ENCODE peak calls at places on chromosomes 3 and 15, in six cellular contexts. One of them, this sample, is unnamed.

GRCh38 chr3:170712798-170713197 is 126.9 kb upstream of the SLC7A14 start:
- DNase-seq in upper lobe of right lung: no peak
- DNase-seq in GM23248: no peak
- DNase-seq in tibial nerve: no peak
- DNase-seq in mesendoderm: no peak
- DNase-seq in adrenal gland: no peak
- DNase-seq in this sample: no peak

GRCh38 chr3:122468896-122469533 is 45.7 kb downstream of the KPNA1 start:
- DNase-seq in GM23248: no peak
- DNase-seq in upper lobe of right lung: no peak
- DNase-seq in tibial nerve: no peak
- DNase-seq in adrenal gland: no peak
- DNase-seq in mesendoderm: peak
- DNase-seq in this sample: no peak

GRCh38 chr3:34955684-34956083 is 683.6 kb upstream of the ARPP21 start:
- DNase-seq in upper lobe of right lung: no peak
- DNase-seq in adrenal gland: no peak
- DNase-seq in tibial nerve: no peak
- DNase-seq in GM23248: no peak
- DNase-seq in mesendoderm: no peak
- DNase-seq in this sample: no peak

GRCh38 chr3:126338796-126339241 is 18.4 kb downstream of the KLF15 start:
- DNase-seq in tibial nerve: no peak
- DNase-seq in GM23248: no peak
- DNase-seq in adrenal gland: peak
- DNase-seq in mesendoderm: no peak
- DNase-seq in upper lobe of right lung: peak
- DNase-seq in this sample: no peak

GRCh38 chr3:99862208-99862607 is 44.5 kb downstream of the CMSS1 start:
- DNase-seq in GM23248: peak
- DNase-seq in tibial nerve: no peak
- DNase-seq in upper lobe of right lung: no peak
- DNase-seq in adrenal gland: no peak
- DNase-seq in mesendoderm: no peak
- DNase-seq in this sample: no peak

GRCh38 chr3:144109944-144110343 is 138.3 kb downstream of the DIPK2A start:
- DNase-seq in adrenal gland: no peak
- DNase-seq in GM23248: peak
- DNase-seq in upper lobe of right lung: no peak
- DNase-seq in mesendoderm: no peak
- DNase-seq in tibial nerve: no peak
- DNase-seq in this sample: no peak

GRCh38 chr3:159762238-159762637 is 226.4 kb upstream of the IL12A start:
- DNase-seq in adrenal gland: no peak
- DNase-seq in GM23248: peak
- DNase-seq in upper lobe of right lung: no peak
- DNase-seq in tibial nerve: no peak
- DNase-seq in mesendoderm: peak
- DNase-seq in this sample: no peak

GRCh38 chr3:45688194-45688881 is 858 bp upstream of the SACM1L start:
- DNase-seq in upper lobe of right lung: no peak
- DNase-seq in mesendoderm: peak
- DNase-seq in GM23248: peak
- DNase-seq in tibial nerve: no peak
- DNase-seq in adrenal gland: peak
- DNase-seq in this sample: peak

GRCh38 chr3:30986551-30986950 is 92.1 kb upstream of the GADL1 start:
- DNase-seq in upper lobe of right lung: no peak
- DNase-seq in GM23248: no peak
- DNase-seq in adrenal gland: no peak
- DNase-seq in tibial nerve: no peak
- DNase-seq in mesendoderm: no peak
- DNase-seq in this sample: no peak

GRCh38 chr15:68230157-68231100 is 901 bp upstream of the CLN6 start:
- DNase-seq in adrenal gland: peak
- DNase-seq in mesendoderm: no peak
- DNase-seq in tibial nerve: no peak
- DNase-seq in upper lobe of right lung: no peak
- DNase-seq in GM23248: peak
- DNase-seq in this sample: no peak

GRCh38 chr3:190038050-190038631 is 82.6 kb downstream of the P3H2 start:
- DNase-seq in upper lobe of right lung: peak
- DNase-seq in adrenal gland: peak
- DNase-seq in tibial nerve: no peak
- DNase-seq in GM23248: peak
- DNase-seq in mesendoderm: peak
- DNase-seq in this sample: no peak

GRCh38 chr3:61627768-61628185 is 66.4 kb downstream of the PTPRG start:
- DNase-seq in adrenal gland: peak
- DNase-seq in mesendoderm: no peak
- DNase-seq in GM23248: peak
- DNase-seq in tibial nerve: peak
- DNase-seq in upper lobe of right lung: no peak
- DNase-seq in this sample: no peak

GRCh38 chr3:107662109-107662477 is 139.3 kb downstream of the BBX start:
- DNase-seq in tibial nerve: peak
- DNase-seq in mesendoderm: no peak
- DNase-seq in adrenal gland: peak
- DNase-seq in upper lobe of right lung: no peak
- DNase-seq in GM23248: peak
- DNase-seq in this sample: no peak

GRCh38 chr3:8576436-8576835 is 68.2 kb downstream of the SSUH2 start:
- DNase-seq in GM23248: no peak
- DNase-seq in adrenal gland: no peak
- DNase-seq in upper lobe of right lung: no peak
- DNase-seq in mesendoderm: no peak
- DNase-seq in tibial nerve: no peak
- DNase-seq in this sample: no peak

GRCh38 chr3:184145881-184146280 is 9.3 kb upstream of the DVL3 start:
- DNase-seq in adrenal gland: no peak
- DNase-seq in GM23248: no peak
- DNase-seq in upper lobe of right lung: no peak
- DNase-seq in mesendoderm: no peak
- DNase-seq in tibial nerve: no peak
- DNase-seq in this sample: no peak

GRCh38 chr3:134803051-134803505 is 8.0 kb downstream of the EPHB1 start:
- DNase-seq in mesendoderm: no peak
- DNase-seq in tibial nerve: no peak
- DNase-seq in GM23248: no peak
- DNase-seq in adrenal gland: no peak
- DNase-seq in upper lobe of right lung: no peak
- DNase-seq in this sample: no peak

GRCh38 chr15:98770984-98771383 is 122.6 kb downstream of the IGF1R start:
- DNase-seq in adrenal gland: no peak
- DNase-seq in upper lobe of right lung: no peak
- DNase-seq in GM23248: no peak
- DNase-seq in mesendoderm: no peak
- DNase-seq in tibial nerve: no peak
- DNase-seq in this sample: no peak

GRCh38 chr15:39880718-39881387 is 39.2 kb downstream of the GPR176 start:
- DNase-seq in GM23248: no peak
- DNase-seq in tibial nerve: no peak
- DNase-seq in upper lobe of right lung: no peak
- DNase-seq in adrenal gland: no peak
- DNase-seq in mesendoderm: no peak
- DNase-seq in this sample: no peak

GRCh38 chr15:66580643-66581042 is 14.8 kb upstream of the LCTL start:
- DNase-seq in adrenal gland: no peak
- DNase-seq in mesendoderm: no peak
- DNase-seq in tibial nerve: peak
- DNase-seq in upper lobe of right lung: no peak
- DNase-seq in GM23248: peak
- DNase-seq in this sample: no peak

GRCh38 chr3:84074767-84075166 is 884.0 kb upstream of the CADM2 start:
- DNase-seq in upper lobe of right lung: no peak
- DNase-seq in tibial nerve: no peak
- DNase-seq in adrenal gland: no peak
- DNase-seq in GM23248: no peak
- DNase-seq in mesendoderm: no peak
- DNase-seq in this sample: no peak

GRCh38 chr3:133488785-133489367 is 84.6 kb upstream of the CDV3 start:
- DNase-seq in mesendoderm: peak
- DNase-seq in adrenal gland: no peak
- DNase-seq in upper lobe of right lung: no peak
- DNase-seq in GM23248: peak
- DNase-seq in tibial nerve: no peak
- DNase-seq in this sample: no peak

GRCh38 chr3:172701056-172701455 is 9.8 kb downstream of the NCEH1 start:
- DNase-seq in adrenal gland: no peak
- DNase-seq in tibial nerve: no peak
- DNase-seq in upper lobe of right lung: no peak
- DNase-seq in GM23248: no peak
- DNase-seq in mesendoderm: no peak
- DNase-seq in this sample: no peak

GRCh38 chr15:43204016-43204901 is 16.6 kb downstream of the EPB42 start:
- DNase-seq in upper lobe of right lung: no peak
- DNase-seq in GM23248: peak
- DNase-seq in tibial nerve: peak
- DNase-seq in adrenal gland: peak
- DNase-seq in mesendoderm: peak
- DNase-seq in this sample: peak

GRCh38 chr3:16697437-16698258 is 92.4 kb upstream of the DAZL start:
- DNase-seq in GM23248: peak
- DNase-seq in mesendoderm: peak
- DNase-seq in tibial nerve: no peak
- DNase-seq in adrenal gland: no peak
- DNase-seq in upper lobe of right lung: no peak
- DNase-seq in this sample: no peak

GRCh38 chr3:194489736-194490612 is 3.2 kb upstream of the ATP13A3 start:
- DNase-seq in GM23248: peak
- DNase-seq in mesendoderm: no peak
- DNase-seq in upper lobe of right lung: no peak
- DNase-seq in adrenal gland: no peak
- DNase-seq in tibial nerve: no peak
- DNase-seq in this sample: no peak

GRCh38 chr3:71926242-71926560 is 141.3 kb upstream of the PROK2 start:
- DNase-seq in adrenal gland: no peak
- DNase-seq in tibial nerve: no peak
- DNase-seq in mesendoderm: peak
- DNase-seq in GM23248: peak
- DNase-seq in upper lobe of right lung: no peak
- DNase-seq in this sample: no peak

GRCh38 chr3:160564949-160565441 is 376 bp downstream of the KPNA4 start:
- DNase-seq in adrenal gland: peak
- DNase-seq in mesendoderm: peak
- DNase-seq in tibial nerve: no peak
- DNase-seq in GM23248: peak
- DNase-seq in upper lobe of right lung: peak
- DNase-seq in this sample: peak

GRCh38 chr15:38559908-38560307 is 4.7 kb downstream of the RASGRP1 start:
- DNase-seq in upper lobe of right lung: no peak
- DNase-seq in mesendoderm: peak
- DNase-seq in GM23248: no peak
- DNase-seq in tibial nerve: no peak
- DNase-seq in adrenal gland: no peak
- DNase-seq in this sample: no peak
- H3K27ac ChIP-seq in upper lobe of right lung: no peak
- H3K27ac ChIP-seq in mesendoderm: no peak
- H3K27ac ChIP-seq in GM23248: no peak
- H3K27ac ChIP-seq in tibial nerve: no peak
- H3K27ac ChIP-seq in adrenal gland: no peak
- H3K27ac ChIP-seq in this sample: no peak

GRCh38 chr3:51390186-51390585 is 899 bp upstream of the RBM15B start:
- DNase-seq in upper lobe of right lung: no peak
- DNase-seq in tibial nerve: no peak
- DNase-seq in GM23248: no peak
- DNase-seq in adrenal gland: peak
- DNase-seq in mesendoderm: no peak
- DNase-seq in this sample: no peak

GRCh38 chr3:51390600-51391074 is 448 bp upstream of the RBM15B start:
- DNase-seq in tibial nerve: no peak
- DNase-seq in upper lobe of right lung: no peak
- DNase-seq in GM23248: no peak
- DNase-seq in mesendoderm: no peak
- DNase-seq in adrenal gland: no peak
- DNase-seq in this sample: no peak

GRCh38 chr3:51388286-51389029 is 2.6 kb upstream of the RBM15B start:
- DNase-seq in upper lobe of right lung: no peak
- DNase-seq in mesendoderm: peak
- DNase-seq in tibial nerve: no peak
- DNase-seq in adrenal gland: peak
- DNase-seq in GM23248: peak
- DNase-seq in this sample: peak

GRCh38 chr3:51391075-51391565 is at the start of gene RBM15B:
- DNase-seq in GM23248: peak
- DNase-seq in adrenal gland: peak
- DNase-seq in tibial nerve: peak
- DNase-seq in upper lobe of right lung: peak
- DNase-seq in mesendoderm: peak
- DNase-seq in this sample: peak

GRCh38 chr3:51389423-51390183 is 1.5 kb upstream of the RBM15B start:
- DNase-seq in adrenal gland: peak
- DNase-seq in GM23248: peak
- DNase-seq in tibial nerve: peak
- DNase-seq in upper lobe of right lung: peak
- DNase-seq in mesendoderm: peak
- DNase-seq in this sample: peak
- H3K27ac ChIP-seq in adrenal gland: no peak
- H3K27ac ChIP-seq in GM23248: no peak
- H3K27ac ChIP-seq in tibial nerve: no peak
- H3K27ac ChIP-seq in upper lobe of right lung: no peak
- H3K27ac ChIP-seq in mesendoderm: no peak
- H3K27ac ChIP-seq in this sample: peak

GRCh38 chr3:57977755-57978715 is 30.2 kb upstream of the FLNB start:
- DNase-seq in adrenal gland: no peak
- DNase-seq in upper lobe of right lung: no peak
- DNase-seq in GM23248: peak
- DNase-seq in tibial nerve: no peak
- DNase-seq in mesendoderm: no peak
- DNase-seq in this sample: no peak
- H3K27ac ChIP-seq in adrenal gland: no peak
- H3K27ac ChIP-seq in upper lobe of right lung: peak
- H3K27ac ChIP-seq in GM23248: no peak
- H3K27ac ChIP-seq in tibial nerve: no peak
- H3K27ac ChIP-seq in mesendoderm: no peak
- H3K27ac ChIP-seq in this sample: no peak

GRCh38 chr3:43175541-43175940 is 69.7 kb upstream of the POMGNT2 start:
- DNase-seq in tibial nerve: no peak
- DNase-seq in GM23248: no peak
- DNase-seq in upper lobe of right lung: no peak
- DNase-seq in mesendoderm: no peak
- DNase-seq in adrenal gland: no peak
- DNase-seq in this sample: no peak

GRCh38 chr3:43176666-43177065 is 70.8 kb upstream of the POMGNT2 start:
- DNase-seq in tibial nerve: no peak
- DNase-seq in GM23248: no peak
- DNase-seq in upper lobe of right lung: no peak
- DNase-seq in mesendoderm: no peak
- DNase-seq in adrenal gland: peak
- DNase-seq in this sample: no peak

GRCh38 chr3:43180027-43180426 is 74.1 kb upstream of the POMGNT2 start:
- DNase-seq in mesendoderm: no peak
- DNase-seq in upper lobe of right lung: no peak
- DNase-seq in adrenal gland: peak
- DNase-seq in GM23248: peak
- DNase-seq in tibial nerve: no peak
- DNase-seq in this sample: no peak

GRCh38 chr3:43178891-43179366 is 73.0 kb upstream of the POMGNT2 start:
- DNase-seq in upper lobe of right lung: no peak
- DNase-seq in GM23248: peak
- DNase-seq in tibial nerve: no peak
- DNase-seq in adrenal gland: no peak
- DNase-seq in mesendoderm: no peak
- DNase-seq in this sample: no peak

GRCh38 chr3:43177092-43177491 is 71.2 kb upstream of the POMGNT2 start:
- DNase-seq in tibial nerve: no peak
- DNase-seq in GM23248: no peak
- DNase-seq in mesendoderm: no peak
- DNase-seq in adrenal gland: no peak
- DNase-seq in upper lobe of right lung: no peak
- DNase-seq in this sample: no peak
- H3K27ac ChIP-seq in tibial nerve: no peak
- H3K27ac ChIP-seq in GM23248: no peak
- H3K27ac ChIP-seq in mesendoderm: no peak
- H3K27ac ChIP-seq in adrenal gland: no peak
- H3K27ac ChIP-seq in upper lobe of right lung: no peak
- H3K27ac ChIP-seq in this sample: no peak